ENCODE peak calls at places on chromosome 12, in six cellular contexts. One of them, this sample, is unnamed.
A peak's percentile ranks its signal among the peaks of the same experiment; 100 is the strongest.

GRCh38 chr12:87202189-87202588 is 827.0 kb downstream of the C12orf50 start:
- DNase-seq in effector memory CD4-positive, alpha-beta T cell: no peak
- DNase-seq in IMR-90: no peak
- DNase-seq in aorta: no peak
- DNase-seq in neural progenitor cell: no peak
- DNase-seq in tibial artery: no peak
- DNase-seq in this sample: no peak

GRCh38 chr12:102592134-102592533 is 111.8 kb upstream of the IGF1 start:
- DNase-seq in effector memory CD4-positive, alpha-beta T cell: no peak
- DNase-seq in IMR-90: no peak
- DNase-seq in aorta: no peak
- DNase-seq in neural progenitor cell: no peak
- DNase-seq in tibial artery: no peak
- DNase-seq in this sample: no peak

GRCh38 chr12:72269491-72269890 is 2.7 kb upstream of the TRHDE start:
- DNase-seq in effector memory CD4-positive, alpha-beta T cell: no peak
- DNase-seq in IMR-90: no peak
- DNase-seq in aorta: no peak
- DNase-seq in neural progenitor cell: no peak
- DNase-seq in tibial artery: no peak
- DNase-seq in this sample: no peak

GRCh38 chr12:31521972-31522371 is 69.0 kb downstream of the DENND5B start:
- DNase-seq in effector memory CD4-positive, alpha-beta T cell: no peak
- DNase-seq in IMR-90: peak; percentile 54
- DNase-seq in aorta: no peak
- DNase-seq in neural progenitor cell: no peak
- DNase-seq in tibial artery: no peak
- DNase-seq in this sample: no peak

GRCh38 chr12:48078901-48079300 is 27.0 kb downstream of the SENP1 start:
- DNase-seq in effector memory CD4-positive, alpha-beta T cell: no peak
- DNase-seq in IMR-90: peak; percentile 64
- DNase-seq in aorta: no peak
- DNase-seq in neural progenitor cell: no peak
- DNase-seq in tibial artery: no peak
- DNase-seq in this sample: no peak

GRCh38 chr12:74685385-74685784 is 147.8 kb downstream of the ATXN7L3B start:
- DNase-seq in effector memory CD4-positive, alpha-beta T cell: no peak
- DNase-seq in IMR-90: no peak
- DNase-seq in aorta: no peak
- DNase-seq in neural progenitor cell: no peak
- DNase-seq in tibial artery: no peak
- DNase-seq in this sample: no peak

GRCh38 chr12:129885287-129885686 is 18.5 kb downstream of the TMEM132D start:
- DNase-seq in effector memory CD4-positive, alpha-beta T cell: no peak
- DNase-seq in IMR-90: no peak
- DNase-seq in aorta: no peak
- DNase-seq in neural progenitor cell: no peak
- DNase-seq in tibial artery: no peak
- DNase-seq in this sample: no peak

GRCh38 chr12:25971675-25972035 is 13.2 kb downstream of the RASSF8 start:
- DNase-seq in effector memory CD4-positive, alpha-beta T cell: no peak
- DNase-seq in IMR-90: no peak
- DNase-seq in aorta: no peak
- DNase-seq in neural progenitor cell: no peak
- DNase-seq in tibial artery: no peak
- DNase-seq in this sample: no peak

GRCh38 chr12:77118696-77119095 is 53.3 kb upstream of the E2F7 start:
- DNase-seq in effector memory CD4-positive, alpha-beta T cell: no peak
- DNase-seq in IMR-90: peak; percentile 53
- DNase-seq in aorta: no peak
- DNase-seq in neural progenitor cell: no peak
- DNase-seq in tibial artery: no peak
- DNase-seq in this sample: no peak

GRCh38 chr12:92992041-92992440 is 62.9 kb upstream of the EEA1 start:
- DNase-seq in effector memory CD4-positive, alpha-beta T cell: no peak
- DNase-seq in IMR-90: peak; percentile 71
- DNase-seq in aorta: no peak
- DNase-seq in neural progenitor cell: no peak
- DNase-seq in tibial artery: no peak
- DNase-seq in this sample: no peak

GRCh38 chr12:116116650-116117424 is 160.7 kb downstream of the MED13L start:
- DNase-seq in effector memory CD4-positive, alpha-beta T cell: no peak
- DNase-seq in IMR-90: no peak
- DNase-seq in aorta: no peak
- DNase-seq in neural progenitor cell: no peak
- DNase-seq in tibial artery: no peak
- DNase-seq in this sample: no peak

GRCh38 chr12:28755027-28755426 is 394.1 kb upstream of the FAR2 start:
- DNase-seq in effector memory CD4-positive, alpha-beta T cell: no peak
- DNase-seq in IMR-90: no peak
- DNase-seq in aorta: no peak
- DNase-seq in neural progenitor cell: no peak
- DNase-seq in tibial artery: no peak
- DNase-seq in this sample: no peak

GRCh38 chr12:74689071-74689655 is 151.5 kb downstream of the ATXN7L3B start:
- DNase-seq in effector memory CD4-positive, alpha-beta T cell: no peak
- DNase-seq in IMR-90: peak; percentile 69
- DNase-seq in aorta: no peak
- DNase-seq in neural progenitor cell: peak; percentile 56
- DNase-seq in tibial artery: no peak
- DNase-seq in this sample: no peak

GRCh38 chr12:49346659-49347306 is at the start of gene DNAJC22:
- DNase-seq in effector memory CD4-positive, alpha-beta T cell: no peak
- DNase-seq in IMR-90: no peak
- DNase-seq in aorta: no peak
- DNase-seq in neural progenitor cell: peak; percentile 74
- DNase-seq in tibial artery: peak; percentile 64
- DNase-seq in this sample: no peak

GRCh38 chr12:27966870-27967269 is 5.7 kb downstream of the PTHLH start:
- DNase-seq in effector memory CD4-positive, alpha-beta T cell: no peak
- DNase-seq in IMR-90: peak; percentile 99
- DNase-seq in aorta: no peak
- DNase-seq in neural progenitor cell: no peak
- DNase-seq in tibial artery: no peak
- DNase-seq in this sample: no peak

GRCh38 chr12:114700392-114701103 is 16.6 kb upstream of the TBX3 start:
- DNase-seq in effector memory CD4-positive, alpha-beta T cell: no peak
- DNase-seq in IMR-90: no peak
- DNase-seq in aorta: no peak
- DNase-seq in neural progenitor cell: peak; percentile 31
- DNase-seq in tibial artery: no peak
- DNase-seq in this sample: no peak
- H3K4me3 ChIP-seq in effector memory CD4-positive, alpha-beta T cell: no peak overlapping the region
- H3K4me3 ChIP-seq in IMR-90: no peak overlapping the region
- H3K4me3 ChIP-seq in aorta: no peak overlapping the region
- H3K4me3 ChIP-seq in neural progenitor cell: peak overlapping the region; percentile 13
- H3K4me3 ChIP-seq in tibial artery: no peak overlapping the region
- H3K4me3 ChIP-seq in this sample: no peak overlapping the region

GRCh38 chr12:111084172-111084571 is 163.8 kb upstream of the MYL2 start:
- DNase-seq in effector memory CD4-positive, alpha-beta T cell: no peak
- DNase-seq in IMR-90: no peak
- DNase-seq in aorta: no peak
- DNase-seq in neural progenitor cell: no peak
- DNase-seq in tibial artery: no peak
- DNase-seq in this sample: no peak
- H3K27me3 ChIP-seq in effector memory CD4-positive, alpha-beta T cell: no peaks in the 10 kb centered on the region
- H3K27me3 ChIP-seq in IMR-90: no peaks in the 10 kb centered on the region
- H3K27me3 ChIP-seq in aorta: no peaks in the 10 kb centered on the region
- H3K27me3 ChIP-seq in neural progenitor cell: no peaks in the 10 kb centered on the region
- H3K27me3 ChIP-seq in tibial artery: peaks cover 48% of the 10 kb centered on the region
- H3K27me3 ChIP-seq in this sample: no peaks in the 10 kb centered on the region

DNA sequence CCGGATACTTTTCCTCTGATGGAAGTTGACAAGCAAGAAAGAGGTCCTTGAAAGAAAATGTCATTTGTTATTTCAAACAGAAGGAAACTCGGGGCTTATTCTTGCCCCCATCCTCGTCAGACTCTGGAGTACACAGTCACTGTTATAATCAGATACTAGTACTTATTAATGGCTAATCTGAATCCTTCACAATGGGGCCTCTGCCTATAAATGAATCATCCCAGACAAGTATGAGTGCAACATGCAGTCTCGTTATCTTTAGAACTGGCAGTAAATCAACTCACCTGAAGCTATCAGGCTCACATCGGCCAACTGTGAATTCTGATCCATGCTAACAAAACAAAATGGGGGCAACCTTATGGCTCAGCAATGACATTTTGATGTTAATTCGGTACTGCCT is 216.7 kb downstream of the GRIN2B start:
- DNase-seq in effector memory CD4-positive, alpha-beta T cell: no peak
- DNase-seq in IMR-90: no peak
- DNase-seq in aorta: no peak
- DNase-seq in neural progenitor cell: no peak
- DNase-seq in tibial artery: no peak
- DNase-seq in this sample: no peak
- H3K4me3 ChIP-seq in effector memory CD4-positive, alpha-beta T cell: no peak overlapping the region
- H3K4me3 ChIP-seq in IMR-90: no peak overlapping the region
- H3K4me3 ChIP-seq in aorta: no peak overlapping the region
- H3K4me3 ChIP-seq in neural progenitor cell: no peak overlapping the region
- H3K4me3 ChIP-seq in tibial artery: no peak overlapping the region
- H3K4me3 ChIP-seq in this sample: no peak overlapping the region

GRCh38 chr12:132167610-132168310 is 23.5 kb downstream of the NOC4L start:
- DNase-seq in effector memory CD4-positive, alpha-beta T cell: no peak
- DNase-seq in IMR-90: no peak
- DNase-seq in aorta: no peak
- DNase-seq in neural progenitor cell: no peak
- DNase-seq in tibial artery: no peak
- DNase-seq in this sample: no peak
- H3K27me3 ChIP-seq in effector memory CD4-positive, alpha-beta T cell: no peaks in the 10 kb centered on the region
- H3K27me3 ChIP-seq in IMR-90: peaks cover 26% of the 10 kb centered on the region
- H3K27me3 ChIP-seq in aorta: no peaks in the 10 kb centered on the region
- H3K27me3 ChIP-seq in neural progenitor cell: peaks cover 67% of the 10 kb centered on the region
- H3K27me3 ChIP-seq in tibial artery: peaks cover 43% of the 10 kb centered on the region
- H3K27me3 ChIP-seq in this sample: no peaks in the 10 kb centered on the region

DNA sequence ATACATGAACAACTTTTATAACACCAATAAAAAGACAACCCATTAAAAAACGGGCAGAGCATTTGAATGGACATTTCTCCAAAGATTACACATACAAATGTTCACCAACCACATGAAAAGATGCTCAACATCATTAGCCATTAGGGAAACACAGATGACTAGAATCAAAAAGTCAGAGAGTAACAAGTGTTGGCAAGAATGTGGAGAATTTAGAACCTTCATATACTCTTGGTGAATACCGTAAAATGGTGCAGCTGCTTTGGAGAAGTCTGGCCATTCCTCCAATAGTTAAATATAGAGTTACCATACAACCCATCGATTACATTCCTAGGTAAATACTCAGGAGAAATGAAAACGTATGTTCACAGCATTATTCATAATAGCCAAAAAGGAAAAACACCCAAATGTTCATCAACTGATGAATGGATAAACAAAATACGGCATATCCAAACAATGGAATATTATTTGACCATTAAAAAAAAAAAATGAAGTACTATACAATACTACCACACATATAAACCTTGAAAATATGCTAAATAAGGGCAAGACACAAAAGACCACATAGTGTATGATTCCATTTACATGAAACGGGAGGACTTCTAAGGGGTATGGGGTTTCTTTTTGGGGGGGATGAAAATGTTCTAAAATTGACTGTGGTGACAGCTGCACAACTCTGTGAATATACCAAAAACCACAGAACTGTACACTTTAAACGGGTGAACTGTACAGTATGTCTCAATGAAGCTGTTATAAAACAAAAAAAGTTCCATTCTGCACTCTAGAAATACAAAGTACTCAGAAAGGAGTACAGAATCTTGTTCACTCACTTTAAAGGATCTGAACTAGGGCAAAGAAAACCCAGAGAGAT is 3.2 kb downstream of the CORO1C start:
- DNase-seq in effector memory CD4-positive, alpha-beta T cell: no peak
- DNase-seq in IMR-90: no peak
- DNase-seq in aorta: no peak
- DNase-seq in neural progenitor cell: no peak
- DNase-seq in tibial artery: no peak
- DNase-seq in this sample: no peak
- H3K4me3 ChIP-seq in effector memory CD4-positive, alpha-beta T cell: no peak overlapping the region
- H3K4me3 ChIP-seq in IMR-90: peak overlapping the region; percentile 36
- H3K4me3 ChIP-seq in aorta: no peak overlapping the region
- H3K4me3 ChIP-seq in neural progenitor cell: no peak overlapping the region
- H3K4me3 ChIP-seq in tibial artery: peak overlapping the region; percentile 87
- H3K4me3 ChIP-seq in this sample: no peak overlapping the region

DNA sequence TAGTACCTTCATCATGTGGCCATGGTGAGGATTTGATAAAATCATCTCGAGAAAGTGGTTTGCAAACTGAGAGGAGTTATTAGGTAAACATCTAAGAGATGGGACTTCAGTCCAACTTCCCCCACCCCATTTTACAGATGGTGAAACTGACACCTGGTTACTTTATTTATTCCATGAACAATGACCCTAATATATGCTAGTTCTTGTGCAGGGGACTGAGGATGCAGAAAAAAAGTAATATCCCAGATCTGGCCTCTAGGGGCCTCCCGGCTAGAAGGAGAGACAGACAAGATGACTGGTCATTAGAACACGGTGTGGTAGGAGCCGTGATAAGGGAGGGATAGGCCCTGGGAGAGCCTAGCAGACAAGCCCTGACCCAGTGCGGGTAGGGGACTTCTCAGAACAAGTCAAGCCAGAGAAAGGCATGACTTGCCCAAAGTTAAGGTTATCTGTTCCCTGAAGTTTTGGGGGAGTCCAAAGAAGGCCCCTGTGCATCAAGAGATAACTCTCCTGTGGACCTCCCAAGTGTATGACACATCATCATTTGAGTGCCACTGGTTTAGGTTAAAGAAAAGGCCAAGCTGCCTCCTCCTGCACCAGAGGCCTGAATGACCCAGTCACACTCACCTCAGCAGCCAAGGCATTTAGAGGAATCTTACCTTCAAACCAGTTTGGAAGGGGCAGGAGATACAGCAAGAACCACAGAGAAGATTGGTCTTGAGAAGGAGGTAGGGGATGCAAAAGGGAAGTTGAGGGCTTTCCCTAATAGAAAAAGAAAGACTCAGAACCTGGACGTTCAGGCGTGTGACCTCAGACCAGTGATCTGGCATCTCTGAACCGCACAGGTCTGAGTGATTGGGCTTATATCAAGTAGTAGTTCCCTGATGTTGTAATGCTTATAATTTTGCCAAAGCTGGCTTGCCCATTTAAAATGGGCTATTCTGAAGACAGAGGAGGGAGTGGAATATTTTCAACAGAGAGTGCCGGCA is 1.6 kb downstream of the CMKLR1 start:
- DNase-seq in effector memory CD4-positive, alpha-beta T cell: no peak
- DNase-seq in IMR-90: peak; percentile 8
- DNase-seq in aorta: peak; percentile 55
- DNase-seq in neural progenitor cell: peak; percentile 53
- DNase-seq in tibial artery: peak; percentile 73
- DNase-seq in this sample: no peak
- H3K27me3 ChIP-seq in effector memory CD4-positive, alpha-beta T cell: no peaks in the 10 kb centered on the region
- H3K27me3 ChIP-seq in IMR-90: peaks cover 9% of the 10 kb centered on the region
- H3K27me3 ChIP-seq in aorta: no peaks in the 10 kb centered on the region
- H3K27me3 ChIP-seq in neural progenitor cell: no peaks in the 10 kb centered on the region
- H3K27me3 ChIP-seq in tibial artery: no peaks in the 10 kb centered on the region
- H3K27me3 ChIP-seq in this sample: no peaks in the 10 kb centered on the region